ENCODE peak calls at places on chromosome 3, in nine cellular contexts. T is lower lobe of right lung, N is K562, D is endothelial cell, G is WERI-Rb-1, C is body of pancreas, B is AG10803, Y is dorsolateral prefrontal cortex, O is fibroblast of lung. Q is an unnamed sample.

GRCh38 chr3:44906997-44907396 is 32.6 kb downstream of the TGM4 start:
- DNase-seq in Y (no peak), N (no peak), O (no peak), G (no peak), C (no peak), D (no peak), T (no peak), B (no peak), Q (no peak)

GRCh38 chr3:41912280-41912679 is 49.6 kb downstream of the ULK4 start:
- DNase-seq in N (no peak), O (no peak), G (no peak), Y (no peak), C (no peak), T (no peak), D (no peak), B (no peak), Q (no peak)

GRCh38 chr3:73423133-73423532 is 201.6 kb downstream of the PDZRN3 start:
- DNase-seq in T (no peak), D (no peak), N (no peak), G (no peak), B (no peak), C (no peak), Y (no peak), O (no peak), Q (no peak)

GRCh38 chr3:77489216-77489615 is 449.3 kb downstream of the ROBO2 start:
- DNase-seq in O (no peak), D (no peak), C (no peak), G (no peak), T (no peak), Y (no peak), N (no peak), B (no peak), Q (no peak)

GRCh38 chr3:114660124-114660523 is 366.3 kb downstream of the TIGIT start:
- DNase-seq in O (peak; percentile 79), C (no peak), T (no peak), Y (no peak), N (no peak), D (no peak), B (peak; percentile 66), G (no peak), Q (no peak)

GRCh38 chr3:76570436-76571057 is 469.4 kb upstream of the ROBO2 start:
- DNase-seq in D (no peak), T (no peak), B (peak; percentile 17), C (no peak), G (no peak), N (peak; percentile 3), O (peak; percentile 63), Y (no peak), Q (no peak)

GRCh38 chr3:57961828-57962447 is 46.3 kb upstream of the FLNB start:
- DNase-seq in N (peak; percentile 20), O (peak; percentile 62), D (no peak), C (no peak), G (no peak), B (peak; percentile 52), T (no peak), Y (no peak), Q (no peak)

GRCh38 chr3:166696104-166696503 is 684.0 kb downstream of the ZBBX start:
- DNase-seq in G (no peak), O (no peak), D (no peak), C (no peak), N (no peak), B (no peak), T (no peak), Y (no peak), Q (no peak)

GRCh38 chr3:66483006-66483928 is 17.6 kb downstream of the LRIG1 start:
- DNase-seq in G (no peak), T (no peak), C (peak; percentile 62), D (no peak), N (no peak), B (peak; percentile 83), O (peak; percentile 86), Y (peak; percentile 81), Q (no peak)

GRCh38 chr3:128050597-128050996 is 1.6 kb upstream of the SEC61A1 start:
- DNase-seq in B (peak; percentile 30), G (no peak), C (no peak), O (no peak), T (no peak), N (no peak), D (no peak), Y (no peak), Q (no peak)

GRCh38 chr3:140292684-140293083 is 357.7 kb downstream of the CLSTN2 start:
- DNase-seq in Y (no peak), N (no peak), B (peak; percentile 92), G (no peak), D (no peak), C (peak; percentile 16), O (no peak), T (no peak), Q (no peak)

GRCh38 chr3:54954019-54954418 is 26.2 kb upstream of the LRTM1 start:
- DNase-seq in D (no peak), O (peak; percentile 53), Y (no peak), B (peak; percentile 95), T (no peak), G (no peak), C (no peak), N (no peak), Q (no peak)

GRCh38 chr3:1007890-1008289 is 84.9 kb upstream of the CNTN6 start:
- DNase-seq in G (no peak), D (no peak), T (no peak), O (peak; percentile 45), C (no peak), Y (no peak), N (no peak), B (peak; percentile 5), Q (no peak)

GRCh38 chr3:151443583-151443982 is 17.3 kb downstream of the IGSF10 start:
- DNase-seq in T (no peak), Y (no peak), C (no peak), N (no peak), D (peak; percentile 28), B (no peak), O (peak; percentile 17), G (no peak), Q (no peak)

GRCh38 chr3:79506751-79507150 is 261.0 kb downstream of the ROBO1 start:
- DNase-seq in N (no peak), G (no peak), Y (no peak), B (no peak), T (no peak), C (no peak), O (no peak), D (no peak), Q (no peak)

GRCh38 chr3:116444819-116445290 is 432 bp downstream of the LSAMP start:
- DNase-seq in T (no peak), B (no peak), Y (peak; percentile 31), C (no peak), O (no peak), N (no peak), G (peak; percentile 9), D (peak; percentile 16), Q (peak; percentile 20)

GRCh38 chr3:5806192-5806591 is 618.7 kb downstream of the EDEM1 start:
- DNase-seq in Y (no peak), B (no peak), T (no peak), C (peak; percentile 34), G (peak; percentile 10), O (no peak), D (no peak), N (no peak), Q (no peak)

GRCh38 chr3:127915115-127915936 is at the start of gene KBTBD12:
- DNase-seq in C (peak; percentile 66), D (peak; percentile 29), B (no peak), T (peak; percentile 57), N (no peak), Y (peak; percentile 37), O (no peak), G (peak; percentile 72), Q (no peak)

GRCh38 chr3:157078131-157078835 is 81.7 kb downstream of the CCNL1 start:
- DNase-seq in N (no peak), G (no peak), T (no peak), D (no peak), O (no peak), B (no peak), C (no peak), Y (no peak), Q (no peak)
- TF ChIP-seq CTCF in N (no peak), G (no peak), T (no peak), D (no peak), O (no peak), B (peak; percentile 2), C (no peak), Y (no peak), Q (no peak)

GRCh38 chr3:113532698-113533533 is 561 bp downstream of the SIDT1 start:
- DNase-seq in N (no peak), O (no peak), D (peak; percentile 42), Y (no peak), C (peak; percentile 36), B (no peak), G (peak; percentile 13), T (peak; percentile 50), Q (peak; percentile 36)
- TF ChIP-seq CTCF in N (no peak), O (no peak), D (no peak), Y (no peak), C (no peak), B (no peak), G (no peak), T (no peak), Q (no peak)

GRCh38 chr3:23805228-23805880 is 401 bp upstream of the UBE2E1 start:
- DNase-seq in N (peak; percentile 71), C (no peak), T (no peak), D (no peak), B (no peak), G (no peak), Y (no peak), O (peak; percentile 17), Q (no peak)

GRCh38 chr3:23804441-23805227 is 1.1 kb upstream of the UBE2E1 start:
- DNase-seq in D (no peak), T (no peak), B (no peak), Y (no peak), O (no peak), G (no peak), C (no peak), N (no peak), Q (no peak)

GRCh38 chr3:23797490-23797889 is 8.3 kb upstream of the UBE2E1 start:
- DNase-seq in G (no peak), C (no peak), T (no peak), B (no peak), Y (no peak), D (no peak), N (no peak), O (no peak), Q (no peak)

GRCh38 chr3:23796518-23796917 is 9.2 kb upstream of the UBE2E1 start:
- DNase-seq in N (no peak), C (no peak), T (no peak), G (no peak), D (no peak), O (no peak), Y (no peak), B (no peak), Q (no peak)

GRCh38 chr3:23800731-23801130 is 5.0 kb upstream of the UBE2E1 start:
- DNase-seq in B (peak; percentile 47), D (no peak), N (no peak), T (no peak), C (no peak), O (peak; percentile 65), Y (no peak), G (no peak), Q (no peak)
- TF ChIP-seq CTCF in B (peak; percentile 41), D (no peak), N (no peak), T (peak; percentile 22), C (no peak), O (peak; percentile 34), Y (peak; percentile 54), G (no peak), Q (no peak)

DNA sequence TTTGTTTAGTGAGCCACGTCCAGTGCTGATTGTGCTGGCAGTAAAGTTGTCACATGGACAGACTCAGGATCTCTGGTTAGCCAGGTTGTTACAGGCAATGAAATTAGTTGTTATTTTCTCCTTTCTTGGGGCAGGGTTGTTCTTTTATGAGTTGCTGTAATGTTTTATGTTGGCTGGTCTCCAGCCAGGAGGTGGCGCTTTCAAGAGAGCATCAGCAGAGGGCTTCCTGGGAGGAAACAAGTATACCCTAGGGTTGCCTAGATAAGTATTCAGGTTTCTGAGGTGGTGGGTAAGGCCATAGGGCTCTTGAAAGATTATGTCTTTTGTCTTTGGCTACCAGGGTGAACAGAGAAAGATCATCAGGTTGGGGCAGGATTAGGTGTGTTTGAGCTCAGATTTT is 14.5 kb upstream of the CFAP20DC start:
- DNase-seq in D (no peak), Y (no peak), C (no peak), G (peak; percentile 11), O (no peak), B (no peak), N (no peak), T (no peak), Q (no peak)
- TF ChIP-seq CTCF in D (no peak), Y (no peak), C (no peak), G (no peak), O (no peak), B (no peak), N (no peak), T (no peak), Q (no peak)

Q was measured in neural crest cell.